ENCODE peak calls at places on chromosomes 16 and 17, in eight cellular contexts. B, K, P, H, J, Z, M and G are unnamed samples.

GRCh38 chr16:57815987-57816745 is 13.9 kb upstream of the KIFC3 start:
- DNase-seq in B (peak; percentile 92), K (no peak), P (peak; percentile 20), H (peak; percentile 40), J (peak; percentile 90), Z (peak; percentile 44), M (peak; percentile 51), G (no peak)

GRCh38 chr17:76270770-76271668 is 5.9 kb downstream of the UBALD2 start:
- DNase-seq in B (no peak), K (no peak), P (no peak), H (no peak), J (no peak), Z (no peak), M (no peak), G (no peak)

GRCh38 chr17:29622337-29623282 is at the start of gene CORO6:
- DNase-seq in B (peak; percentile 60), K (peak; percentile 86), P (no peak), H (no peak), J (no peak), Z (no peak), M (no peak), G (no peak)

GRCh38 chr17:63436523-63437110 is 9.5 kb downstream of the CYB561 start:
- DNase-seq in B (no peak), K (no peak), P (no peak), H (no peak), J (no peak), Z (no peak), M (peak; percentile 35), G (no peak)

GRCh38 chr17:77096570-77097214 is 44.1 kb upstream of the SEC14L1 start:
- DNase-seq in B (no peak), K (peak; percentile 35), P (no peak), H (no peak), J (peak; percentile 47), Z (no peak), M (peak; percentile 83), G (no peak)

GRCh38 chr17:67208232-67208631 is 36.8 kb downstream of the HELZ start:
- DNase-seq in B (no peak), K (no peak), P (no peak), H (no peak), J (no peak), Z (no peak), M (no peak), G (no peak)

GRCh38 chr16:68458551-68458950 is 10.2 kb upstream of the SMPD3 start:
- DNase-seq in B (no peak), K (no peak), P (no peak), H (no peak), J (no peak), Z (no peak), M (no peak), G (no peak)

GRCh38 chr17:8954339-8954738 is 11.2 kb downstream of the PIK3R5 start:
- DNase-seq in B (no peak), K (no peak), P (peak; percentile 74), H (peak; percentile 35), J (no peak), Z (no peak), M (no peak), G (no peak)

GRCh38 chr16:73231969-73232554 is 184.1 kb upstream of the ZFHX3 start:
- DNase-seq in B (no peak), K (no peak), P (no peak), H (no peak), J (no peak), Z (no peak), M (no peak), G (no peak)

GRCh38 chr17:4574448-4575045 is 9.8 kb upstream of the SMTNL2 start:
- DNase-seq in B (no peak), K (no peak), P (no peak), H (no peak), J (no peak), Z (no peak), M (no peak), G (no peak)

GRCh38 chr16:59632266-59632855 is 898.2 kb upstream of the GOT2 start:
- DNase-seq in B (no peak), K (no peak), P (no peak), H (no peak), J (no peak), Z (no peak), M (no peak), G (no peak)

GRCh38 chr17:7501729-7502128 is 17.6 kb downstream of the POLR2A start:
- DNase-seq in B (no peak), K (no peak), P (no peak), H (no peak), J (no peak), Z (no peak), M (no peak), G (no peak)

GRCh38 chr17:47983492-47984223 is 12.7 kb downstream of the CDK5RAP3 start:
- DNase-seq in B (no peak), K (no peak), P (no peak), H (no peak), J (no peak), Z (no peak), M (no peak), G (no peak)

GRCh38 chr16:57305159-57305811 is 20.8 kb upstream of the PLLP start:
- DNase-seq in B (no peak), K (no peak), P (no peak), H (no peak), J (no peak), Z (no peak), M (no peak), G (no peak)

GRCh38 chr16:2774161-2774891 is 2.8 kb downstream of the ELOB start:
- DNase-seq in B (no peak), K (no peak), P (no peak), H (no peak), J (no peak), Z (no peak), M (no peak), G (no peak)

GRCh38 chr16:81889896-81890634 is 111.0 kb downstream of the PLCG2 start:
- DNase-seq in B (peak; percentile 77), K (peak; percentile 66), P (peak; percentile 43), H (no peak), J (peak; percentile 32), Z (no peak), M (peak; percentile 73), G (no peak)